ENCODE peak calls at places on chromosomes 3 and 15, in four cellular contexts. X is GM12878, I is HepG2, S is H1. J is an unnamed sample.

GRCh38 chr15:29784413-29784812 is 37.9 kb downstream of the TJP1 start:
- DNase-seq in X (no peak), I (no peak), S (no peak), J (no peak)

GRCh38 chr15:68553994-68554715 is 24.6 kb upstream of the CORO2B start:
- DNase-seq in X (no peak), I (peak), S (no peak), J (peak)

GRCh38 chr3:42507751-42508335 is 5.4 kb downstream of the VIPR1 start:
- DNase-seq in X (no peak), I (no peak), S (no peak), J (no peak)

GRCh38 chr3:14374444-14374883 is 27.9 kb upstream of the SLC6A6 start:
- DNase-seq in X (no peak), I (no peak), S (no peak), J (no peak)

GRCh38 chr3:186458306-186459107 is 85.7 kb downstream of the CRYGS start:
- DNase-seq in X (no peak), I (no peak), S (no peak), J (peak)

GRCh38 chr3:71754610-71755253 is 1.1 kb downstream of the GPR27 start:
- DNase-seq in X (no peak), I (no peak), S (no peak), J (no peak)

GRCh38 chr3:182323126-182323727 is 470.1 kb upstream of the ATP11B start:
- DNase-seq in X (no peak), I (no peak), S (no peak), J (no peak)

GRCh38 chr3:114597012-114597411 is 303.2 kb downstream of the TIGIT start:
- DNase-seq in X (no peak), I (no peak), S (no peak), J (no peak)

GRCh38 chr3:105856605-105857004 is 12.2 kb downstream of the CBLB start:
- DNase-seq in X (no peak), I (no peak), S (no peak), J (no peak)

GRCh38 chr15:59166601-59167265 is 39.9 kb upstream of the LDHAL6B start:
- DNase-seq in X (no peak), I (no peak), S (no peak), J (no peak)

GRCh38 chr3:142501004-142501926 is 53.4 kb upstream of the XRN1 start:
- DNase-seq in X (no peak), I (no peak), S (no peak), J (no peak)
- TF ChIP-seq HDAC6 in X (no peak), I (no peak), S (no peak), J (no peak)

GRCh38 chr3:123660900-123661299 is 76.0 kb upstream of the HACD2 start:
- DNase-seq in X (no peak), I (no peak), S (no peak), J (no peak)
- TF ChIP-seq HDAC6 in X (no peak), I (no peak), S (no peak), J (no peak)

GRCh38 chr3:142563491-142563997 is 15.0 kb downstream of the ATR start:
- DNase-seq in X (no peak), I (no peak), S (no peak), J (no peak)

GRCh38 chr3:142566096-142566495 is 12.4 kb downstream of the ATR start:
- DNase-seq in X (no peak), I (no peak), S (no peak), J (no peak)

DNA sequence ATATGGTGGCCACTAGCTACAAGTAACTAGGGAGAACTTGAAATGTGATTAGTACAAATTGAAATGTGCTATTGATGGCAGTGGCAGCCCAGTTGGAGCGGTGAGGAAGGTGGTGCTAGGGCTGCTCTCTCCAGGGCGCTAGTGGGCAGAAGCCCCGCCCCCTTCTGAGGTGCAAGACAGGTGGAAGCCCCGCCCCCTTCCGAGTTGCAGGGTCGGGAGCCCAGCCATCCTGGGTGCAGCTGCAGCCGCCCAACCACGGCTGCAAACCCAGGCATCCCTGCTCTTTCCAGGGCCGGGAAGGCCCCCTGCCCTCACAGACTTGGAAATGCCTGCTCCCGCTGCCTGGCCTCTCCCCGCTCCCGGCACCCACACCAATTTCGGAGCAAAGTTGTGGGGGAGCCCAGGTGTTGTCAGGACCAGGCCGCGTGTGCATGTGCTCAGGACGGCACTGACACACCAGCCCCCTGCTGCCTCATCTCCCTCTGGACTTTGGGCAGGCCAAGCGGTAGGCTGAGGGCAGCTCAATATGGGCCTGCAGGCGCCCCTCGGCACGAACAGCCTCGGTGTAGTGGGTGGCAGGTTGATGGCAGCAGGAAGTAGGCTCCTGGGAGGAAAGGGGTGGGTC is 10.0 kb downstream of the ATR start:
- DNase-seq in X (no peak), I (no peak), S (peak), J (no peak)
- TF ChIP-seq HDAC6 in X (no peak), I (no peak), S (no peak), J (no peak)

GRCh38 chr3:79057756-79058155 is 710.0 kb downstream of the ROBO1 start:
- DNase-seq in X (no peak), I (no peak), S (no peak), J (no peak)

GRCh38 chr3:79052054-79052681 is 715.6 kb downstream of the ROBO1 start:
- DNase-seq in X (no peak), I (peak), S (no peak), J (no peak)

DNA sequence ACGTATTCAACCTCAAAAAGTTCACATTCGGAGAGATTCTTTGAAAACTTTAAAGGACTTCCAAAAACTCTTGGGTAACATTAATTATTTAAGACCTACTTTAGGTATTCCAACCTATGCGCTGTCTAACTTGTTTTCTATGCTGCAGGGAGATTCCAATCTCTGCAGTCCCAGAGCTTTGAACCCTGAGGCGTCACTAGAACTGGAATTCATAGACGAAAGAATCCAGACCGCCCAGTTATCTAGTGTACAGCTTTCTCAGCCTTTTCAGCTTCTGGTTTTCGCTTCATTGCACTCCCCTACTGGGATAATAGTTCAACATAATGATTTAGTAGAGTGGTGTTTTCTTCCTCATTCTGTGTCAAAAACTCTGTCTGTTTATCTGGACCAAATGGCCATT is 711.3 kb downstream of the ROBO1 start:
- DNase-seq in X (no peak), I (no peak), S (no peak), J (no peak)
- TF ChIP-seq HDAC6 in X (no peak), I (no peak), S (no peak), J (no peak)

DNA sequence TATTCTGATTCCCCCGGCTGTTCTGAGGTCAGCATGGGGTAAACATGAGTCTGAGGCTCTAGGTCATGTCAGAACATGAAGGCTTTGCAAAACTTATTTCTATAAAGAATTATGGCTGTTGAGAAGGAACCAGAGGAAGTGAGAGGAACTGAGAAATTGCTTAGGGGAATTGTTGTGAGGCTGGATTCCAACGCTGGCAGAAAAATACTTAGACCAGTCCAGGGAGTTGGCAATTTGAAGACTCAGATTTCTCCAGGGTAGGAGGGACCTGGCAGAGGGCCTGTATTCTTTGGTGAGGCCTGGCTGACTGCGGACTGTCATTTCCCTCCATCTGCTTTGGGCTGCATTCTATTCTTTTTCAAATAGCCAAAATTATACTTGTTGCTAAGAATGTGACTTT is 155.5 kb downstream of the PLD1 start:
- DNase-seq in X (no peak), I (no peak), S (no peak), J (no peak)
- TF ChIP-seq HDAC6 in X (no peak), I (no peak), S (no peak), J (no peak)

GRCh38 chr3:194800014-194800413 is 114.3 kb downstream of the FAM43A start:
- DNase-seq in X (no peak), I (no peak), S (no peak), J (no peak)

GRCh38 chr3:194802125-194802433 is 116.4 kb downstream of the FAM43A start:
- DNase-seq in X (no peak), I (no peak), S (no peak), J (no peak)

GRCh38 chr3:194805546-194805945 is 119.9 kb downstream of the FAM43A start:
- DNase-seq in X (no peak), I (no peak), S (no peak), J (no peak)

GRCh38 chr3:194804796-194805195 is 119.1 kb downstream of the FAM43A start:
- DNase-seq in X (no peak), I (no peak), S (no peak), J (no peak)

GRCh38 chr3:194801378-194802124 is 115.9 kb downstream of the FAM43A start:
- DNase-seq in X (no peak), I (no peak), S (no peak), J (no peak)
- TF ChIP-seq HDAC6 in X (no peak), I (no peak), S (no peak), J (no peak)

GRCh38 chr3:13301295-13301987 is 118.7 kb downstream of the NUP210 start:
- DNase-seq in X (peak), I (peak), S (peak), J (peak)
- TF ChIP-seq HDAC6 in X (no peak), I (no peak), S (no peak), J (no peak)